ENCODE peak calls at places on chromosomes 5 and 9, in seven cellular contexts. W is PC-3, A is coronary artery, K is GM23338, O is glutamatergic neuron, G is H9, T is brain microvascular endothelial cell. B is an unnamed sample.

GRCh38 chr5:56601641-56602071 is 213.7 kb upstream of the MAP3K1 start:
- DNase-seq in O (no peak), A (no peak), G (no peak), K (no peak), T (no peak), W (no peak), B (no peak)

GRCh38 chr5:24633705-24634325 is 11.0 kb downstream of the CDH10 start:
- DNase-seq in O (no peak), G (no peak), K (peak; percentile 62), A (no peak), T (peak; percentile 7), W (peak; percentile 77), B (no peak)

GRCh38 chr5:150175536-150175935 is 9.0 kb downstream of the CDX1 start:
- DNase-seq in W (peak; percentile 50), G (peak; percentile 82), K (peak; percentile 83), O (no peak), T (no peak), A (no peak), B (no peak)

GRCh38 chr5:91288517-91288916 is 94.6 kb downstream of the ARRDC3 start:
- DNase-seq in K (no peak), W (no peak), O (no peak), T (no peak), A (no peak), G (no peak), B (no peak)

GRCh38 chr5:944992-945685 is 52.5 kb downstream of the TRIP13 start:
- DNase-seq in K (no peak), G (no peak), T (no peak), O (no peak), W (no peak), A (peak; percentile 21), B (no peak)

GRCh38 chr5:177336603-177337494 is 14.6 kb downstream of the LMAN2 start:
- DNase-seq in T (no peak), O (no peak), K (no peak), G (peak; percentile 64), A (no peak), W (no peak), B (no peak)

GRCh38 chr9:84839538-84839937 is 170.0 kb downstream of the NTRK2 start:
- DNase-seq in O (peak; percentile 53), A (no peak), K (no peak), W (no peak), T (peak; percentile 30), G (no peak), B (no peak)

GRCh38 chr5:149300441-149300840 is 28.8 kb downstream of the AFAP1L1 start:
- DNase-seq in A (no peak), K (no peak), O (no peak), T (no peak), G (no peak), W (no peak), B (no peak)

GRCh38 chr5:157469687-157470086 is 9.7 kb downstream of the NIPAL4 start:
- DNase-seq in W (peak; percentile 85), T (no peak), O (no peak), K (no peak), A (no peak), G (no peak), B (no peak)

GRCh38 chr9:125409637-125410521 is 148.3 kb downstream of the GAPVD1 start:
- DNase-seq in G (peak; percentile 62), A (no peak), O (no peak), W (peak; percentile 36), T (peak; percentile 40), K (peak; percentile 74), B (no peak)

GRCh38 chr9:110919609-110920008 is 118.7 kb downstream of the LPAR1 start:
- DNase-seq in T (peak; percentile 80), G (no peak), O (no peak), W (peak; percentile 87), K (no peak), A (no peak), B (no peak)

GRCh38 chr5:34905564-34905963 is 9.7 kb downstream of the RAD1 start:
- DNase-seq in W (peak; percentile 37), T (no peak), G (no peak), O (no peak), K (peak; percentile 46), A (no peak), B (no peak)

GRCh38 chr5:154523104-154523503 is 45.1 kb upstream of the HAND1 start:
- DNase-seq in T (no peak), G (no peak), A (no peak), O (no peak), W (no peak), K (no peak), B (no peak)

GRCh38 chr9:123365287-123365880 is 9.4 kb downstream of the CRB2 start:
- DNase-seq in G (peak; percentile 76), W (no peak), T (no peak), O (no peak), A (no peak), K (peak; percentile 75), B (no peak)

GRCh38 chr5:91636351-91636750 is 253.2 kb upstream of the ARRDC3 start:
- DNase-seq in O (no peak), A (no peak), W (peak; percentile 17), T (no peak), G (no peak), K (peak; percentile 38), B (no peak)

GRCh38 chr5:68261174-68262021 is 45.8 kb downstream of the PIK3R1 start:
- DNase-seq in W (no peak), A (no peak), T (no peak), O (no peak), K (no peak), G (no peak), B (no peak)

GRCh38 chr9:21381752-21382339 is 3.4 kb downstream of the IFNA2 start:
- DNase-seq in K (peak; percentile 69), O (no peak), W (peak; percentile 74), G (no peak), A (no peak), T (no peak), B (no peak)

GRCh38 chr9:10701906-10702305 is 89.1 kb upstream of the PTPRD start:
- DNase-seq in K (no peak), W (no peak), A (no peak), G (no peak), O (no peak), T (no peak), B (no peak)
- TF ChIP-seq CTCF in K (no peak), W (no peak), A (no peak), G (no peak), O (no peak), T (no peak), B (no peak)

GRCh38 chr9:128412120-128412790 is 8.4 kb upstream of the CERCAM start:
- DNase-seq in K (peak; percentile 96), G (peak; percentile 95), O (peak; percentile 98), A (no peak), W (peak; percentile 52), T (peak; percentile 43), B (peak; percentile 67)

GRCh38 chr9:128411373-128412119 is 9.1 kb upstream of the CERCAM start:
- DNase-seq in T (no peak), G (no peak), K (no peak), W (no peak), A (no peak), O (peak; percentile 19), B (no peak)

GRCh38 chr9:128409450-128409849 is 11.2 kb upstream of the CERCAM start:
- DNase-seq in G (no peak), K (no peak), A (no peak), W (no peak), T (no peak), O (no peak), B (no peak)

GRCh38 chr9:128408963-128409431 is 11.7 kb upstream of the CERCAM start:
- DNase-seq in T (no peak), G (no peak), K (peak; percentile 86), A (no peak), W (no peak), O (peak; percentile 36), B (no peak)

GRCh38 chr9:128409998-128410397 is 10.7 kb upstream of the CERCAM start:
- DNase-seq in G (no peak), A (no peak), T (peak; percentile 54), W (peak; percentile 43), O (peak; percentile 42), K (peak; percentile 71), B (no peak)
- TF ChIP-seq CTCF in G (peak; percentile 50), A (no peak), T (peak; percentile 68), W (peak; percentile 42), O (no peak), K (peak; percentile 44), B (peak; percentile 13)

GRCh38 chr9:2991292-2991691 is 147.4 kb upstream of the PUM3 start:
- DNase-seq in A (no peak), W (peak; percentile 7), O (no peak), T (no peak), G (no peak), K (no peak), B (no peak)
- TF ChIP-seq CTCF in A (no peak), W (peak; percentile 38), O (no peak), T (peak; percentile 31), G (peak; percentile 49), K (peak; percentile 50), B (no peak)

DNA sequence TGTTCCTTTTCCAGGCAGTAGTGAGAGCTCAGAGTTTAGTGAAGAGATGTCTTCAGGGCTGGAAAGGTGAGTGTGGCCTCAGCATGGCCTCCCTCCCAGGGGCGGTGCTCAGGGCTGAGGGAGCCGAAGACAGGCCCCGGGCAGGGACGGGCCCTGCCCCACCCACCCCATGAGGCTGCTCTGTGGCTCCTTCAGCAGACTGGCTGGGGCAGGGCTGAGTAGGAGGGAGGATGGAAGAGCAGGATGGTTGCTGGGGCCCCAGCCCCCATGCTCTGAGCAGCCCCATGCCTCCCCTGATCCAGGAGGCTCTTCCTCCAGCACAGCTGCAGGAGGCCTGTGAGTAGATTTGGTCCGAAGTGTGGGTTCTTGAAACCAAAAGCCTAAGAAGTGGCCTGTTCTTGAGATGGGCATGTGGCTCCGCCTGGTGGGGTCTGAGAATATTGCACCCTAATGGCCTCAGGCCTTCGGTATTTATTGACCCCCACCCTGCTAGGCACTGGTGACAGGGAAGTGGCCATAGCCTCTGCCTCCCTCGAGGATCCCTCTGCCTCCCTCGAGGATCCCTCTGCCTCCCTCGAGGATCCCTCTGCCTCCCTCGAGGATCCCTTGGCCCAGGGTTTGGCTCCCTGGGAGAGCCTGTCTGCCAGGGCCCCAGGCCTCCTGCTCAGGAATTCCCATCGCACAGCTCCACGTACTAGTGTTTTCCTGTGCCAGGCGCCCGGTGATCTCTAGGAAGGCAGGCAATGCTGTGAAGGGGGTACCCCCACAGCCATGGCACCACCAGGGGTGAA is 65.4 kb upstream of the GARNL3 start:
- DNase-seq in T (peak; percentile 71), G (peak; percentile 88), K (peak; percentile 94), W (peak; percentile 78), A (no peak), O (peak; percentile 82), B (peak; percentile 80)
- TF ChIP-seq CTCF in T (peak; percentile 90), G (peak; percentile 96), K (peak; percentile 82), W (peak; percentile 80), A (peak; percentile 93), O (peak; percentile 99), B (peak; percentile 92)

B was measured in progenitor cell of endocrine pancreas.